ENCODE peak calls at places on chromosomes 3 and 15, in six cellular contexts. N is transverse colon, H is ureter, S is NCI-H2081, C is NCI-H2029 treated with DMSO at 0.1 percent for 48 hours, P is sigmoid colon. R is an unnamed sample.

GRCh38 chr15:89163271-89164055 is 57.9 kb downstream of the RLBP1 start:
- DNase-seq in N (no peak), S (no peak), H (no peak), C (no peak), P (no peak), R (no peak)

GRCh38 chr3:63193647-63194046 is 84.5 kb upstream of the SYNPR start:
- DNase-seq in H (no peak), N (no peak), C (peak), S (peak), P (no peak), R (no peak)

GRCh38 chr15:40309344-40309862 is 1.7 kb upstream of the PLCB2 start:
- DNase-seq in H (no peak), C (no peak), S (no peak), N (no peak), P (no peak), R (no peak)

GRCh38 chr3:50627407-50628051 is 10.6 kb downstream of the MAPKAPK3 start:
- DNase-seq in P (no peak), C (no peak), S (no peak), H (peak), N (no peak), R (no peak)

GRCh38 chr3:19931767-19932188 is 2.2 kb downstream of the EFHB start:
- DNase-seq in H (no peak), P (no peak), N (no peak), C (no peak), S (no peak), R (no peak)

GRCh38 chr3:60992395-60992794 is 258.9 kb downstream of the FHIT start:
- DNase-seq in P (peak), S (peak), C (peak), H (no peak), N (no peak), R (no peak)

GRCh38 chr3:52346623-52347530 is 30.8 kb downstream of the DNAH1 start:
- DNase-seq in C (no peak), P (no peak), H (no peak), S (no peak), N (no peak), R (no peak)

GRCh38 chr3:196111939-196112386 is 30.1 kb upstream of the TFRC start:
- DNase-seq in H (no peak), N (no peak), C (no peak), S (no peak), P (no peak), R (peak)

GRCh38 chr3:156787926-156788663 is 38.1 kb upstream of the LEKR1 start:
- DNase-seq in S (no peak), H (no peak), P (no peak), N (no peak), C (no peak), R (no peak)

GRCh38 chr3:136343446-136343845 is 93.3 kb downstream of the PCCB start:
- DNase-seq in C (peak), S (peak), P (no peak), N (no peak), H (no peak), R (no peak)

GRCh38 chr3:188929138-188929537 is 242.6 kb upstream of the TPRG1 start:
- DNase-seq in P (no peak), S (peak), C (no peak), H (no peak), N (no peak), R (no peak)

R was measured in activated T-helper 9 cell treated with anti-CD3 and anti-CD28 coated beads, Interleukin-2, amount 50 U/mL, for 16 hours.